ENCODE peak calls at places on chromosome 12, in five cellular contexts. M is mesenchymal stem cell, Q is H1, Y is H9, Z is trophoblast cell. C is an unnamed sample.

GRCh38 chr12:17588968-17589367 is 501.0 kb downstream of the RERGL start:
- DNase-seq in M (peak), Q (no peak), Y (peak), Z (peak), C (peak)

GRCh38 chr12:95286713-95287112 is 69.1 kb downstream of the VEZT start:
- DNase-seq in M (peak), Q (no peak), Y (no peak), Z (no peak), C (no peak)

GRCh38 chr12:916240-916639 is 33.3 kb downstream of the RAD52 start:
- DNase-seq in M (no peak), Q (no peak), Y (peak), Z (no peak), C (no peak)

GRCh38 chr12:62605972-62606371 is 139.3 kb downstream of the MON2 start:
- DNase-seq in M (no peak), Q (no peak), Y (no peak), Z (no peak), C (no peak)

GRCh38 chr12:71871116-71871515 is 31.6 kb downstream of the TBC1D15 start:
- DNase-seq in M (peak), Q (no peak), Y (no peak), Z (peak), C (no peak)

GRCh38 chr12:16027012-16027411 is 115.9 kb downstream of the DERA start:
- DNase-seq in M (no peak), Q (no peak), Y (no peak), Z (no peak), C (no peak)

GRCh38 chr12:108784270-108784669 is 53.0 kb upstream of the CORO1C start:
- DNase-seq in M (no peak), Q (no peak), Y (no peak), Z (no peak), C (no peak)

GRCh38 chr12:2957816-2958431 is 1.3 kb upstream of the TEAD4 start:
- DNase-seq in M (no peak), Q (no peak), Y (no peak), Z (peak), C (no peak)

GRCh38 chr12:62192486-62193250 is 67.5 kb upstream of the USP15 start:
- DNase-seq in M (peak), Q (no peak), Y (peak), Z (peak), C (peak)

GRCh38 chr12:26226629-26227375 is 31.4 kb downstream of the SSPN start:
- DNase-seq in M (peak), Q (peak), Y (peak), Z (peak), C (peak)

GRCh38 chr12:12819752-12820311 is 6.7 kb downstream of the DDX47 start:
- DNase-seq in M (peak), Q (no peak), Y (no peak), Z (peak), C (no peak)

GRCh38 chr12:20420557-20420956 is 52.2 kb downstream of the PDE3A start:
- DNase-seq in M (no peak), Q (no peak), Y (no peak), Z (no peak), C (no peak)

GRCh38 chr12:45242180-45242579 is 26.3 kb downstream of the ANO6 start:
- DNase-seq in M (no peak), Q (no peak), Y (no peak), Z (no peak), C (no peak)

GRCh38 chr12:95634622-95635621 is 83.6 kb upstream of the USP44 start:
- DNase-seq in M (peak), Q (no peak), Y (no peak), Z (no peak), C (no peak)

GRCh38 chr12:713281-713875 is 39.0 kb upstream of the WNK1 start:
- DNase-seq in M (peak), Q (no peak), Y (no peak), Z (no peak), C (no peak)

GRCh38 chr12:97568336-97569180 is 106.0 kb downstream of the RMST start:
- DNase-seq in M (no peak), Q (no peak), Y (no peak), Z (peak), C (no peak)

GRCh38 chr12:83183132-83183531 is 496.4 kb downstream of the TMTC2 start:
- DNase-seq in M (no peak), Q (no peak), Y (no peak), Z (no peak), C (no peak)

GRCh38 chr12:69348162-69348938 is at the start of gene LYZ:
- DNase-seq in M (no peak), Q (no peak), Y (no peak), Z (no peak), C (no peak)

GRCh38 chr12:12099102-12099501 is 28.4 kb downstream of the BCL2L14 start:
- DNase-seq in M (peak), Q (no peak), Y (no peak), Z (no peak), C (no peak)

GRCh38 chr12:72836184-72836583 is 564.0 kb downstream of the TRHDE start:
- DNase-seq in M (peak), Q (no peak), Y (no peak), Z (no peak), C (no peak)

GRCh38 chr12:4380332-4380731 is 820 bp upstream of the FGF23 start:
- DNase-seq in M (no peak), Q (peak), Y (no peak), Z (no peak), C (no peak)
- H2BK12ac ChIP-seq in M (no peak), Q (no peak), Y (no peak), Z (no peak), C (no peak)

GRCh38 chr12:130715996-130716917 is at the start of gene RIMBP2:
- DNase-seq in M (peak), Q (peak), Y (peak), Z (no peak), C (peak)

GRCh38 chr12:130713581-130713991 is 2.5 kb downstream of the RIMBP2 start:
- DNase-seq in M (no peak), Q (no peak), Y (peak), Z (no peak), C (no peak)

GRCh38 chr12:130714091-130714590 is 2.0 kb downstream of the RIMBP2 start:
- DNase-seq in M (no peak), Q (no peak), Y (peak), Z (no peak), C (no peak)

GRCh38 chr12:130715150-130715995 is 726 bp downstream of the RIMBP2 start:
- DNase-seq in M (no peak), Q (peak), Y (no peak), Z (no peak), C (no peak)

GRCh38 chr12:130714591-130715149 is 1.4 kb downstream of the RIMBP2 start:
- DNase-seq in M (no peak), Q (peak), Y (no peak), Z (no peak), C (no peak)
- H3K4ac ChIP-seq in M (no peak), Q (no peak), Y (no peak), Z (no peak), C (no peak)

DNA sequence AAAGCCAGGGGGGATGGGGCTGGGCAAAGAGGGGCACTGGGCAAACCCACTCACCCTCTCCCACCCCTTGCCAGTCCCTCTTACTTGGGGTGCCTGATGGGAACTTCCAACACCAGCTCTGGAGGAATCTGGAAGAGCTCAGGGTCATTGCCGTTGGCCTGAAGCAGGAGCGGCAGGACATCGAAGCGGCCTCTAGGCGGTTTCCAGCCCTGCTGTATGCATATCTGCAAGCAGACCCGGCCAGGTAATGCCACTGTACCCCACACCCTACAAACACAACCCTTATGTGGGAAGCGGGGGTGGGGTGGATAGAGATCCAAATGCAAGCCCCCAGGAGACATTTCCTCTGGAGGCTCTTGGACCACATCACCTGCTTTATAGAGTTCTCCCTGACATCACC is 83.6 kb downstream of the NOS1 start:
- DNase-seq in M (no peak), Q (peak), Y (peak), Z (no peak), C (no peak)
- H3K14ac ChIP-seq in M (no peak), Q (no peak), Y (no peak), Z (no peak), C (no peak)

DNA sequence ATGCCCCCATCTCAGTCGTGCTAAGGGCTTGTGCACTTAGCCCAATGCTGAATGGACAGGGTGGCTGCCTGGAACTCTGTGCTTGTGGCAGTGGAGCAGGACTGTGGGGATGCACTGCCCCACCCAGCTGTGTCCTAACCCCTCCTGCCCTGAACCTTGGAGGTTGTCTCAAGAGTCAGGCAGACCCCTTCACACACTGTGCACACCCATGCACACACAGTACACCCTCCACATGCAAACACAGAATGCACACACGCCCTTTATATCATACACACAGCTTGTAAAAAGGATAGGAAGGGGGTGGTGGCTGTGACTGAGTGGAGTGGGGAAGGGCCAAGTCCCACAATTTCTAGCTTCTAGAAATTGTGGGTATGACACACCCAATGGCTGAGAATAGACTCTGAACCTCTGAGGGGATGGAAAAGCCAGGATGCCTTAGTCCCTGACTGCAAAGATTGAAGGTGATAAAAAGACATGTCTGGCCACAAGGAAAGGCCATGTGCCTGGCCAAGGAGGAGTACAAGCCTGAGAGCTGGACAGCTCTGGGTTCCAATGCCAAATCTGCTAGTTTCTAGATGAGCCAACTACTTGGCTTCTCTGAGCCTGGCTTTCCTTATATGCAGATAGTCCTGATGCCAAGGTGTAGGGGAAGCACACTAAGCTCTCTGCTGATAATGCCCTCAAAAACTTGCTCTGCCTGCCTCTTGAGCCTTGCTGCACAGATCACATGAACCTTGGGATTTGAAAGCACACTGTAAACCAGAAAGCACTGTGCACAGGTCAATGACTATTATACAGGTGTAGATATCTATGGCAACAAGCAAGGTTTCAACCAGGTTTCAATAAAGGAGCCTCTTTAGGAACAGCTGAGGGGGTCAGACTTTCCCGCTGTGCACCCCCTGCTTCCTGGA is 8.4 kb downstream of the KRT8 start:
- DNase-seq in M (peak), Q (no peak), Y (no peak), Z (no peak), C (no peak)
- H2BK12ac ChIP-seq in M (no peak), Q (no peak), Y (no peak), Z (no peak), C (peak)

GRCh38 chr12:91959220-91959619 is 186.4 kb downstream of the BTG1 start:
- DNase-seq in M (no peak), Q (no peak), Y (no peak), Z (no peak), C (no peak)
- H3K4ac ChIP-seq in M (no peak), Q (no peak), Y (no peak), Z (no peak), C (no peak)

GRCh38 chr12:80593766-80594165 is 113.7 kb upstream of the MYF6 start:
- DNase-seq in M (peak), Q (no peak), Y (no peak), Z (peak), C (no peak)

GRCh38 chr12:80589091-80589490 is 118.3 kb upstream of the MYF6 start:
- DNase-seq in M (no peak), Q (no peak), Y (no peak), Z (peak), C (no peak)

DNA sequence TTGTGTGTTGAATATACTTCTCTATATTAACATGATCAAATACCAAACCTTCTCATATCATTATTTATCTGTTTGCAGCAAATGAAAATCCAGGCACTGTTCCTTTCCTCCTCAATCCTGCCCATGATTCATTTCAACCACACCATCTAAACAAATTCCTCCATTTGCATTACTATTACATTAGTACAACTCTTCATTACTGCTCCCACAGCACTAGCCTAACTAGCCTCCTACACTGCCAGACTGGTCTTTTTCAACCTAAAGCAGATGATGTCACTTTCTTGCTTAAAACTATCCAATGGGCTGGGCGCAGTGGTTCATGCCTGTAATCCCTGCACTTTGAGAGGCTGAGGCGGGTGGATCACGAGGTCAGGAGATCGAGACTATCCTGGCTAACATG is 117.3 kb upstream of the MYF6 start:
- DNase-seq in M (peak), Q (no peak), Y (no peak), Z (peak), C (no peak)
- H3K14ac ChIP-seq in M (no peak), Q (no peak), Y (no peak), Z (no peak), C (no peak)

DNA sequence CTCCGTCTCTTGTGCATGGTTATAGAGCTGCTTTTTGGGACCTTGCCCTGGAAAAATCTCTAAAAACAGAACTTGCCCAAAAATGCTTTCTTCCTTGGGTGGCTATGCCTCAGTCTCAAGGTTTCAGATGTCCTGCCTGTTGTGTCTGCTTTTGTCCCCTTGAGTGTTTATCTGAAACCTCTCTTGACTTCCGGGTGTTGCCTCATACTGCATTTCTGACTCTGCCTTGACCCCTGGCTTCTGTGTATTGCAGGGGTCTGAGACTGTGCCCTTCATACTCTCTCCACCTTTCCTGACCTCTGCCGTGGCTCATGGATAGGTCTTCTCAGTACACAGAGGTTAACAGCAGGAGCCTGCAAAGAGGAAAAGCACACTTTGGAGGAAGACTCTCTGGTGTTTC is 124.8 kb upstream of the NTF3 start:
- DNase-seq in M (no peak), Q (no peak), Y (no peak), Z (no peak), C (no peak)
- H2BK12ac ChIP-seq in M (no peak), Q (no peak), Y (no peak), Z (no peak), C (no peak)

GRCh38 chr12:75706786-75707605 is 195.6 kb upstream of the KRR1 start:
- DNase-seq in M (peak), Q (no peak), Y (no peak), Z (no peak), C (no peak)
- H3K4ac ChIP-seq in M (no peak), Q (no peak), Y (no peak), Z (no peak), C (no peak)

GRCh38 chr12:5139751-5140150 is 96.1 kb downstream of the KCNA5 start:
- DNase-seq in M (no peak), Q (no peak), Y (no peak), Z (no peak), C (no peak)

GRCh38 chr12:5138256-5138655 is 94.6 kb downstream of the KCNA5 start:
- DNase-seq in M (no peak), Q (no peak), Y (no peak), Z (no peak), C (no peak)

GRCh38 chr12:5135126-5135525 is 91.4 kb downstream of the KCNA5 start:
- DNase-seq in M (no peak), Q (no peak), Y (no peak), Z (no peak), C (no peak)

GRCh38 chr12:5140190-5140589 is 96.5 kb downstream of the KCNA5 start:
- DNase-seq in M (peak), Q (no peak), Y (no peak), Z (no peak), C (no peak)

DNA sequence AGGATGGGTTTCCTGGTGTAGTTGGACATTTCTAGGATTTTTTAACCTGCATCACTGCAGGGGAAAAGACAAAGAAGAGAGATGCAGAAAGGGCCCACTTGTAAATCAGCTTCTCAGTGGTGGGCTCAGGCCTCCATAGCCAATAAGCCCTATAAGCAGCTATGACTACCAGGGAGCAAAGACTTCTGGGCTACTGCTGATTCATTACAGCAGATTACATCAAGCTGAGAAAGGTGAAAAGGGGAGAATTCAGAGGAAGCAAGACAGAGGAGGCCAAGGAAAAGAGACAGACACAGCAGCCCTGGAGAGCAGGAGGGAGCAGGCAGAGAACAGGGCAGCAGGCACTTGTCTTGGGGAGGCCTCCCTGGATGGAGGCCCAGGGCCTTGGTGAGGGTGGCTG is 95.2 kb downstream of the KCNA5 start:
- DNase-seq in M (no peak), Q (no peak), Y (no peak), Z (no peak), C (no peak)
- H3K14ac ChIP-seq in M (no peak), Q (no peak), Y (no peak), Z (no peak), C (no peak)

GRCh38 chr12:93848453-93849120 is 171.4 kb downstream of the CRADD start:
- DNase-seq in M (no peak), Q (no peak), Y (no peak), Z (no peak), C (no peak)

GRCh38 chr12:93844385-93844784 is 167.2 kb downstream of the CRADD start:
- DNase-seq in M (no peak), Q (no peak), Y (no peak), Z (no peak), C (no peak)

GRCh38 chr12:93849946-93850345 is 172.8 kb downstream of the CRADD start:
- DNase-seq in M (no peak), Q (no peak), Y (no peak), Z (no peak), C (no peak)

GRCh38 chr12:93847517-93848452 is 170.6 kb downstream of the CRADD start:
- DNase-seq in M (peak), Q (no peak), Y (no peak), Z (peak), C (no peak)

DNA sequence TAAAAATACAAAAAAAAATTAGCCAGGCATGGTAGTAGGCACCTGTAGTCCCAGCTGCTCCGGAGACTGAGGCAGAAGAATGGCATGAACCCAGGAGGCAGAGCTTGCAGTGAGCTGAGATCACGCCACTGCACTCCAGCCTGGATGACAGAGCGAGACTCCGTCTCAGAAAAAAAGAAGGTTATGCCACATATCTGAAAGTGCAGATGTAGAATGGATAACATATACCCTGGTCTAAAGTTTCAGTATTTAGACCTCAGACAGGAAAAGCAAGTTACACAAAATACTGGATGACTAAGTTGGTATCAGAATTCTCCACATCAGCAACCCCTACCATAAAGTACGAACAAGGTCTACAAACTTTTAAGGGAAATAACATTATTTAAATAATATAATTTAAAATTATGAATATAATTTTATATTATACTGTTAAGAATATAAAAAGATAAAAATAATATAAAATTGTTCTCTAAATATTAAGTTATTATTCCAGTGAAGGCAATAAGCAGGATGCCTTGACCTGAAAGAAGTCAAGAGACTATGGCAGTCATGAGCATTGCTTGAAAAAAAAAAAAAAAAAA is 169.9 kb downstream of the CRADD start:
- DNase-seq in M (no peak), Q (no peak), Y (no peak), Z (peak), C (no peak)
- H2BK12ac ChIP-seq in M (no peak), Q (no peak), Y (no peak), Z (no peak), C (no peak)